ENCODE peak calls at places on chromosomes 1 and 21, in six cellular contexts. One of them, this sample, is unnamed.

GRCh38 chr1:110319332-110320167 is 19.6 kb upstream of the RBM15 start:
- DNase-seq in uterus: no peak
- DNase-seq in GM10248: no peak
- DNase-seq in ELF-1: no peak
- DNase-seq in naive thymus-derived CD4-positive, alpha-beta T cell: no peak
- DNase-seq in Caki2: no peak
- DNase-seq in this sample: no peak

GRCh38 chr1:170273556-170274501 is 128.1 kb downstream of the NTMT2 start:
- DNase-seq in naive thymus-derived CD4-positive, alpha-beta T cell: no peak
- DNase-seq in ELF-1: no peak
- DNase-seq in GM10248: no peak
- DNase-seq in uterus: peak
- DNase-seq in Caki2: no peak
- DNase-seq in this sample: no peak

GRCh38 chr1:235336903-235337302 is 8.5 kb downstream of the GGPS1 start:
- DNase-seq in GM10248: no peak
- DNase-seq in uterus: no peak
- DNase-seq in Caki2: peak
- DNase-seq in naive thymus-derived CD4-positive, alpha-beta T cell: peak
- DNase-seq in ELF-1: no peak
- DNase-seq in this sample: no peak

GRCh38 chr1:66725885-66726665 is 26.2 kb upstream of the DYNLT5 start:
- DNase-seq in ELF-1: peak
- DNase-seq in naive thymus-derived CD4-positive, alpha-beta T cell: peak
- DNase-seq in GM10248: peak
- DNase-seq in uterus: peak
- DNase-seq in Caki2: peak
- DNase-seq in this sample: peak

GRCh38 chr1:89762801-89763648 is 57.8 kb upstream of the LRRC8D start:
- DNase-seq in GM10248: peak
- DNase-seq in uterus: peak
- DNase-seq in naive thymus-derived CD4-positive, alpha-beta T cell: peak
- DNase-seq in Caki2: peak
- DNase-seq in ELF-1: peak
- DNase-seq in this sample: peak

GRCh38 chr1:9197186-9198099 is 37.1 kb upstream of the H6PD start:
- DNase-seq in uterus: no peak
- DNase-seq in GM10248: no peak
- DNase-seq in Caki2: no peak
- DNase-seq in ELF-1: no peak
- DNase-seq in naive thymus-derived CD4-positive, alpha-beta T cell: no peak
- DNase-seq in this sample: no peak

GRCh38 chr1:77825356-77825709 is 45.9 kb downstream of the MIGA1 start:
- DNase-seq in GM10248: peak
- DNase-seq in uterus: no peak
- DNase-seq in Caki2: peak
- DNase-seq in ELF-1: peak
- DNase-seq in naive thymus-derived CD4-positive, alpha-beta T cell: no peak
- DNase-seq in this sample: no peak

GRCh38 chr1:71745326-71745725 is 537.0 kb downstream of the NEGR1 start:
- DNase-seq in naive thymus-derived CD4-positive, alpha-beta T cell: no peak
- DNase-seq in Caki2: no peak
- DNase-seq in uterus: no peak
- DNase-seq in GM10248: no peak
- DNase-seq in ELF-1: no peak
- DNase-seq in this sample: no peak

GRCh38 chr1:16006552-16007485 is 2.8 kb downstream of the SRARP start:
- DNase-seq in uterus: no peak
- DNase-seq in naive thymus-derived CD4-positive, alpha-beta T cell: no peak
- DNase-seq in GM10248: peak
- DNase-seq in ELF-1: peak
- DNase-seq in Caki2: peak
- DNase-seq in this sample: no peak

GRCh38 chr1:91633438-91633837 is 132.8 kb downstream of the CDC7 start:
- DNase-seq in Caki2: no peak
- DNase-seq in uterus: no peak
- DNase-seq in GM10248: no peak
- DNase-seq in naive thymus-derived CD4-positive, alpha-beta T cell: no peak
- DNase-seq in ELF-1: no peak
- DNase-seq in this sample: no peak

GRCh38 chr1:231421616-231421970 is 494 bp downstream of the EGLN1 start:
- DNase-seq in naive thymus-derived CD4-positive, alpha-beta T cell: no peak
- DNase-seq in GM10248: peak
- DNase-seq in Caki2: no peak
- DNase-seq in ELF-1: peak
- DNase-seq in uterus: peak
- DNase-seq in this sample: peak

GRCh38 chr1:231219422-231220401 is 21.3 kb upstream of the GNPAT start:
- DNase-seq in GM10248: no peak
- DNase-seq in Caki2: no peak
- DNase-seq in naive thymus-derived CD4-positive, alpha-beta T cell: no peak
- DNase-seq in ELF-1: no peak
- DNase-seq in uterus: no peak
- DNase-seq in this sample: no peak

GRCh38 chr1:37033355-37034291 is 692 bp downstream of the GRIK3 start:
- DNase-seq in Caki2: no peak
- DNase-seq in naive thymus-derived CD4-positive, alpha-beta T cell: no peak
- DNase-seq in GM10248: no peak
- DNase-seq in ELF-1: no peak
- DNase-seq in uterus: no peak
- DNase-seq in this sample: no peak

GRCh38 chr1:77759090-77760028 is at the start of gene USP33:
- DNase-seq in ELF-1: peak
- DNase-seq in GM10248: peak
- DNase-seq in uterus: peak
- DNase-seq in naive thymus-derived CD4-positive, alpha-beta T cell: peak
- DNase-seq in Caki2: peak
- DNase-seq in this sample: peak

GRCh38 chr21:39726133-39726532 is 18.9 kb upstream of the IGSF5 start:
- DNase-seq in Caki2: no peak
- DNase-seq in ELF-1: no peak
- DNase-seq in naive thymus-derived CD4-positive, alpha-beta T cell: no peak
- DNase-seq in GM10248: no peak
- DNase-seq in uterus: no peak
- DNase-seq in this sample: no peak

GRCh38 chr1:68229927-68230812 is 2.2 kb downstream of the WLS start:
- DNase-seq in uterus: no peak
- DNase-seq in naive thymus-derived CD4-positive, alpha-beta T cell: no peak
- DNase-seq in ELF-1: peak
- DNase-seq in Caki2: no peak
- DNase-seq in GM10248: no peak
- DNase-seq in this sample: no peak

GRCh38 chr1:12615166-12615915 is 2.7 kb downstream of the DHRS3 start:
- DNase-seq in Caki2: peak
- DNase-seq in uterus: no peak
- DNase-seq in ELF-1: no peak
- DNase-seq in GM10248: no peak
- DNase-seq in naive thymus-derived CD4-positive, alpha-beta T cell: no peak
- DNase-seq in this sample: no peak

GRCh38 chr1:155962599-155963211 is 15.6 kb downstream of the ARHGEF2 start:
- DNase-seq in ELF-1: no peak
- DNase-seq in naive thymus-derived CD4-positive, alpha-beta T cell: no peak
- DNase-seq in GM10248: no peak
- DNase-seq in uterus: no peak
- DNase-seq in Caki2: peak
- DNase-seq in this sample: no peak

GRCh38 chr1:16393255-16394177 is 26.5 kb downstream of the SZRD1 start:
- DNase-seq in naive thymus-derived CD4-positive, alpha-beta T cell: no peak
- DNase-seq in uterus: no peak
- DNase-seq in GM10248: no peak
- DNase-seq in ELF-1: no peak
- DNase-seq in Caki2: no peak
- DNase-seq in this sample: no peak

GRCh38 chr1:212498243-212498642 is 65.5 kb downstream of the NENF start:
- DNase-seq in GM10248: no peak
- DNase-seq in Caki2: no peak
- DNase-seq in ELF-1: no peak
- DNase-seq in uterus: peak
- DNase-seq in naive thymus-derived CD4-positive, alpha-beta T cell: no peak
- DNase-seq in this sample: no peak

GRCh38 chr21:38219049-38219628 is 37.7 kb upstream of the KCNJ15 start:
- DNase-seq in naive thymus-derived CD4-positive, alpha-beta T cell: peak
- DNase-seq in uterus: peak
- DNase-seq in GM10248: peak
- DNase-seq in Caki2: peak
- DNase-seq in ELF-1: peak
- DNase-seq in this sample: peak

This sample was measured in effector CD4-positive, alpha-beta T cell.